ENCODE peak calls at places on chromosomes 11 and 22, in eight cellular contexts. One of them, this sample, is unnamed.

GRCh38 chr22:22754268-22754657 is 109.8 kb downstream of the GGTLC2 start:
- DNase-seq in cardiac fibroblast: no peak
- DNase-seq in stomach: no peak
- DNase-seq in Peyer's patch: no peak
- DNase-seq in tibial nerve: no peak
- DNase-seq in lower leg skin: no peak
- DNase-seq in CD4-positive, alpha-beta T cell: no peak
- DNase-seq in endothelial cell: no peak
- DNase-seq in this sample: no peak

GRCh38 chr11:102928247-102928646 is 27.3 kb downstream of the MMP13 start:
- DNase-seq in cardiac fibroblast: no peak
- DNase-seq in CD4-positive, alpha-beta T cell: no peak
- DNase-seq in tibial nerve: no peak
- DNase-seq in endothelial cell: no peak
- DNase-seq in stomach: no peak
- DNase-seq in lower leg skin: no peak
- DNase-seq in Peyer's patch: no peak
- DNase-seq in this sample: no peak

GRCh38 chr11:55994525-55994924 is at the start of gene OR5F1:
- DNase-seq in stomach: no peak
- DNase-seq in CD4-positive, alpha-beta T cell: no peak
- DNase-seq in cardiac fibroblast: no peak
- DNase-seq in endothelial cell: no peak
- DNase-seq in lower leg skin: no peak
- DNase-seq in tibial nerve: no peak
- DNase-seq in Peyer's patch: no peak
- DNase-seq in this sample: no peak

GRCh38 chr11:57781529-57781943 is 19.9 kb downstream of the CTNND1 start:
- DNase-seq in endothelial cell: no peak
- DNase-seq in stomach: peak; percentile 88
- DNase-seq in cardiac fibroblast: peak; percentile 45
- DNase-seq in Peyer's patch: peak; percentile 78
- DNase-seq in tibial nerve: no peak
- DNase-seq in lower leg skin: peak; percentile 41
- DNase-seq in CD4-positive, alpha-beta T cell: no peak
- DNase-seq in this sample: no peak

GRCh38 chr11:33747969-33748368 is 11.7 kb upstream of the CD59 start:
- DNase-seq in cardiac fibroblast: peak; percentile 71
- DNase-seq in endothelial cell: no peak
- DNase-seq in stomach: no peak
- DNase-seq in tibial nerve: no peak
- DNase-seq in lower leg skin: no peak
- DNase-seq in Peyer's patch: no peak
- DNase-seq in CD4-positive, alpha-beta T cell: no peak
- DNase-seq in this sample: no peak

GRCh38 chr22:37639070-37639760 is at the start of gene SH3BP1:
- DNase-seq in lower leg skin: no peak
- DNase-seq in Peyer's patch: peak; percentile 87
- DNase-seq in stomach: peak; percentile 59
- DNase-seq in cardiac fibroblast: peak; percentile 48
- DNase-seq in CD4-positive, alpha-beta T cell: peak; percentile 41
- DNase-seq in endothelial cell: peak; percentile 50
- DNase-seq in tibial nerve: no peak
- DNase-seq in this sample: no peak

GRCh38 chr22:29716814-29717213 is 3.0 kb upstream of the CABP7 start:
- DNase-seq in CD4-positive, alpha-beta T cell: no peak
- DNase-seq in lower leg skin: no peak
- DNase-seq in tibial nerve: peak; percentile 38
- DNase-seq in Peyer's patch: peak; percentile 58
- DNase-seq in stomach: peak; percentile 57
- DNase-seq in endothelial cell: peak; percentile 91
- DNase-seq in cardiac fibroblast: peak; percentile 84
- DNase-seq in this sample: peak; percentile 80

GRCh38 chr11:69075421-69076128 is 26.8 kb downstream of the TPCN2 start:
- DNase-seq in cardiac fibroblast: peak; percentile 96
- DNase-seq in CD4-positive, alpha-beta T cell: no peak
- DNase-seq in Peyer's patch: peak; percentile 80
- DNase-seq in lower leg skin: peak; percentile 56
- DNase-seq in tibial nerve: peak; percentile 90
- DNase-seq in endothelial cell: no peak
- DNase-seq in stomach: peak; percentile 55
- DNase-seq in this sample: no peak

GRCh38 chr11:86151188-86152005 is 82.5 kb upstream of the PICALM start:
- DNase-seq in CD4-positive, alpha-beta T cell: no peak
- DNase-seq in stomach: no peak
- DNase-seq in cardiac fibroblast: peak; percentile 54
- DNase-seq in tibial nerve: peak; percentile 21
- DNase-seq in Peyer's patch: no peak
- DNase-seq in lower leg skin: no peak
- DNase-seq in endothelial cell: no peak
- DNase-seq in this sample: no peak

GRCh38 chr11:76523147-76523546 is 78.3 kb downstream of the EMSY start:
- DNase-seq in CD4-positive, alpha-beta T cell: no peak
- DNase-seq in endothelial cell: no peak
- DNase-seq in lower leg skin: no peak
- DNase-seq in stomach: no peak
- DNase-seq in Peyer's patch: no peak
- DNase-seq in tibial nerve: no peak
- DNase-seq in cardiac fibroblast: no peak
- DNase-seq in this sample: no peak

DNA sequence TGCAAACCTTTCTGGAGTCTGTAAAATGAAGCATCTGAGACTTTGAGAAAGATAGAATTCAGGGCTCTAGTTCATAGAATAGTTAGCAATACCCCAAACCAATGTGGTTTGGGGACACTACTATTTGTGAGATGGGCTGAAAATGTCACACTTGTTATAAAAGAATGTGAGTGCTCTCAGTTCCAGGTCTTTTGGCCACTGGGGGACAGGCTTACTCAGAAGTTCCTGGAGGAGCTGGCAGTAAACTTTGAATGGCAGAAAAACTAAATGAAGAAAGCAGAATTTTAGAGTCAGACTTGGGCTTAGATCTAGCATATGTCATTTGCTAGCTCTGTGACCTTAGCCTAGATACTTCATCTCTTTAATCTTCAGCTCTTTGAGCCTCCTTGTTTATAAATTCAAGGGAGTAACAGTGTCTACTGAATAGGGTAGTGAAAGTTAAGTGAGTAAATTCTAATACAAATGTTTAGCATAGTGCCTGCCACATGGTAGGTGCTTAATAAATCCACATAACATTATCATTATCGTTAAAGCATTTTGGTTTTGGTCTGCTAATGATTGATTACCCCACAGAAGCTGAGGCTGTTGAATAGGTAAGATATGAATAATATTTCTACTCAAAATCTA is 3.7 kb downstream of the LYVE1 start:
- DNase-seq in CD4-positive, alpha-beta T cell: no peak
- DNase-seq in Peyer's patch: no peak
- DNase-seq in tibial nerve: no peak
- DNase-seq in endothelial cell: no peak
- DNase-seq in cardiac fibroblast: peak; percentile 60
- DNase-seq in stomach: no peak
- DNase-seq in lower leg skin: no peak
- DNase-seq in this sample: no peak
- TF ChIP-seq CTCF in CD4-positive, alpha-beta T cell: no peak
- TF ChIP-seq CTCF in Peyer's patch: no peak
- TF ChIP-seq CTCF in tibial nerve: peak; percentile 40
- TF ChIP-seq CTCF in endothelial cell: no peak
- TF ChIP-seq CTCF in cardiac fibroblast: peak; percentile 49
- TF ChIP-seq CTCF in stomach: no peak
- TF ChIP-seq CTCF in lower leg skin: no peak
- TF ChIP-seq CTCF in this sample: no peak

GRCh38 chr22:46740910-46741785 is 3.1 kb upstream of the CERK start:
- DNase-seq in CD4-positive, alpha-beta T cell: no peak
- DNase-seq in tibial nerve: no peak
- DNase-seq in cardiac fibroblast: no peak
- DNase-seq in endothelial cell: no peak
- DNase-seq in lower leg skin: no peak
- DNase-seq in Peyer's patch: no peak
- DNase-seq in stomach: peak; percentile 60
- DNase-seq in this sample: no peak

GRCh38 chr22:46737105-46737975 is 712 bp downstream of the CERK start:
- DNase-seq in tibial nerve: no peak
- DNase-seq in CD4-positive, alpha-beta T cell: peak; percentile 36
- DNase-seq in cardiac fibroblast: peak; percentile 33
- DNase-seq in lower leg skin: no peak
- DNase-seq in Peyer's patch: peak; percentile 78
- DNase-seq in stomach: no peak
- DNase-seq in endothelial cell: peak; percentile 40
- DNase-seq in this sample: peak; percentile 27

GRCh38 chr22:46737976-46738641 is at the start of gene CERK:
- DNase-seq in endothelial cell: peak; percentile 56
- DNase-seq in CD4-positive, alpha-beta T cell: peak; percentile 77
- DNase-seq in Peyer's patch: peak; percentile 90
- DNase-seq in stomach: peak; percentile 85
- DNase-seq in lower leg skin: peak; percentile 62
- DNase-seq in tibial nerve: peak; percentile 57
- DNase-seq in cardiac fibroblast: peak; percentile 81
- DNase-seq in this sample: peak; percentile 66

GRCh38 chr22:46738642-46738960 is 549 bp upstream of the CERK start:
- DNase-seq in lower leg skin: no peak
- DNase-seq in Peyer's patch: no peak
- DNase-seq in CD4-positive, alpha-beta T cell: peak; percentile 22
- DNase-seq in cardiac fibroblast: no peak
- DNase-seq in tibial nerve: no peak
- DNase-seq in endothelial cell: no peak
- DNase-seq in stomach: no peak
- DNase-seq in this sample: peak; percentile 16

DNA sequence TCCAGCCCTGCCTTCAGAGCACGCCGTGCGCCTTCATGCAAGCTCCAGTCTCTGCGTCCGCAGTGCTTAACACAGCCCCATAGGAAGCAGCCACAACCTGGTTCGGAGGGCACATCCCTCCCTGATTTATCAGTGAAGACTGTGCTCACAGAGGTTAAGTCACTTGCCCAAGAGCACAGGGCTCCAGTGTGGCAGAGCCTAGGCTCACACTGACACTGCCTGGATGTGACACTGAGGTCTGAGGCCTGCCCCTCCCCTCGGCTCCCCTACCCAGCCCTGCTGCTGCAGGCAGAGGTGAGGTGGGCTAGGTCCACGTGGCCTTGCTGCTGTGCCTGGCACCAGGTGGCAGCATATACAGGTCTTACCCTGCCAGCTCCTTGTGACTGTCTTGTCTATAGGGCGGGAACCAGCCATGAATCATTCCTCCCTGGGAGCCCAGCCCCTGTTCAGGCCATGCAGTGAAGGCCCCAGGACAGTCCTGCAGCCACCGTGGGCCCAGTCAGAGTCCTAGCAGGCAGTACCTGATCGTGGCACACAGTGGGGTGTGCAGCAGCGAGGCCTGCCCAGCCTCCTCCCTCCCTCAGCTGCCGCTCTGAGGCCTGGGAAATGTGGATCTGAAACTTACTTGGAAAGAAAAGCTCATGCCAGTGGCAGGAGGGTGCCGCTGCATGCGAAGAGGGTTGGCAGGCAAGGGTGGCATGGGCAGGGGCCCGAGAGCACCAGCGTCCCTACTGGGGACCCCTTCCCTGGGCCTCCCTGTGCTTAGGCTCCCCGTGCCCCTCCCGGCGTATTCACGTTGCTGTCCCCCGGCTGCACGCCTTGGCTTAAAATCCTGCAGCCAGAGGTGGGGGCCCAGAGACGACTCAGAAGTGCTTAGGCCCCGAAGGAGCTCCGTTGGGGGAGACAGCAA is 1.2 kb upstream of the CERK start:
- DNase-seq in lower leg skin: peak; percentile 58
- DNase-seq in stomach: peak; percentile 73
- DNase-seq in Peyer's patch: peak; percentile 91
- DNase-seq in cardiac fibroblast: peak; percentile 45
- DNase-seq in tibial nerve: no peak
- DNase-seq in CD4-positive, alpha-beta T cell: peak; percentile 73
- DNase-seq in endothelial cell: no peak
- DNase-seq in this sample: peak; percentile 16
- TF ChIP-seq CTCF in lower leg skin: no peak
- TF ChIP-seq CTCF in stomach: peak; percentile 45
- TF ChIP-seq CTCF in Peyer's patch: peak; percentile 52
- TF ChIP-seq CTCF in cardiac fibroblast: peak; percentile 31
- TF ChIP-seq CTCF in tibial nerve: no peak
- TF ChIP-seq CTCF in CD4-positive, alpha-beta T cell: peak; percentile 63
- TF ChIP-seq CTCF in endothelial cell: no peak
- TF ChIP-seq CTCF in this sample: no peak

DNA sequence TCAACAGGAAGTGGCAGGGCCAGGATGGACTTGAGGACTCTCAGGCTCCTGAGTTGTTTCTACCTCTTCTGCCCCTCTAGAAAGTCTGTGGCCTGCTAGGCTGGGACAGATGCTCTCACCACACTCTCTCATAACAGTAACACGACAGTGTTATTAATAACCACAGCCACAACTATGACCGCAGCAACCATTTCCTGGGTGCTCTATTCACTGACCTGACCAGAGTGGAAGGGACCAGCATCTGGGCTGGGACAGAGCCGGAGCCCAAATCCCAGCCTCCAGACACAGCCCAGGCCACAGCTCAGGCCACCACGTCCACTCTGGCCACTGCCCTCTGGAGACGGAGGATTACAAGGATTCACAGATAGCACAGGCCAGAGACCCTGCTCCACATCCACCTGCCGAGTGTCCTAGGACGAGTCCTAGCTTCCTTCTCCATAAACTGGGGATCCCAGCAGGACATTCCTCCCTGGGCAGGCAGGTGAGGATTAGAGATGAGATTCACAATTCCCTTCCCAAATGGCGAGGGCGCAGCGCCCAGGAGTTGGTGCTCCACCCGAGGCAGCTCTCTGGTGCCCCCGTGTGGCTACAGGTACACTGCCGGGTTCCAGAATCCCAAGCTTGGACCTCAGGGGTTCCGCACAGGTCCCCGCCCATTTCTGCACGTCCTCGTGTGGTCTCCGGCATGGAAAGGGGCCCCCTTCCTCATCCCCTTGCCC is 7.1 kb downstream of the PNPLA5 start:
- DNase-seq in CD4-positive, alpha-beta T cell: peak; percentile 38
- DNase-seq in tibial nerve: peak; percentile 53
- DNase-seq in stomach: peak; percentile 57
- DNase-seq in cardiac fibroblast: peak; percentile 52
- DNase-seq in endothelial cell: peak; percentile 76
- DNase-seq in Peyer's patch: peak; percentile 74
- DNase-seq in lower leg skin: no peak
- DNase-seq in this sample: peak; percentile 64
- TF ChIP-seq CTCF in CD4-positive, alpha-beta T cell: peak; percentile 62
- TF ChIP-seq CTCF in tibial nerve: peak; percentile 65
- TF ChIP-seq CTCF in stomach: peak; percentile 57
- TF ChIP-seq CTCF in cardiac fibroblast: peak; percentile 94
- TF ChIP-seq CTCF in endothelial cell: peak; percentile 85
- TF ChIP-seq CTCF in Peyer's patch: peak; percentile 57
- TF ChIP-seq CTCF in lower leg skin: no peak
- TF ChIP-seq CTCF in this sample: peak; percentile 73

DNA sequence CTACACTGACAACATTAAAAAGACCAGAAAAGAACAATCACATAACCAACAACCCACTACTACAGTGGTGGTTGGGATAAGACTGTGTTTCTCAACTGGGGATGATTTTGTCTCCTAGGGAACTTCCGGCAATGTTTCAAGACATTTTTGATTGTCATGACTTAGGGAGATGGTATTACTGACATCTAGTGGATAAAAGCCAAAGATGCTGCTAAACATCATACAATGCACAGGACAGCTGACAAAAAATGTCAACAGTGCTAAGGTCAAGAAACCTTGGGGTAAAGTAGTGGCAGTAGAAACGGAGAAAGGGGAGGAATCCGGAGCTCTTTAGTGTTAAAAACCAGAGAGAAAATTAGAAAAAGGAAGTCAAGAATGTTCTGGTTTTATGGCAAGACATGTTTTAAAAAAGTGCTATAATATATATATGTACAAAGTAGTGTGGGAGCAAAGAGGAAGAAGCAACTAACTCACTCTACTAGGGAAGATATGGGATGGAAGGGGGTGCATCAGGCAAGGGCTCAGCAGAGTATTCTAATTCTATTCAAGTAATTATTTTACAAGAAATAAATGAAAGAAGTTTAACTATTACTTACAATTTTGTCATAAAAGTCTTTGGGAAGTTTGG is 37.2 kb downstream of the CKAP5 start:
- DNase-seq in endothelial cell: no peak
- DNase-seq in Peyer's patch: no peak
- DNase-seq in stomach: no peak
- DNase-seq in tibial nerve: no peak
- DNase-seq in lower leg skin: no peak
- DNase-seq in cardiac fibroblast: peak; percentile 36
- DNase-seq in CD4-positive, alpha-beta T cell: no peak
- DNase-seq in this sample: no peak
- TF ChIP-seq CTCF in endothelial cell: no peak
- TF ChIP-seq CTCF in Peyer's patch: peak; percentile 43
- TF ChIP-seq CTCF in stomach: no peak
- TF ChIP-seq CTCF in tibial nerve: no peak
- TF ChIP-seq CTCF in lower leg skin: no peak
- TF ChIP-seq CTCF in cardiac fibroblast: peak; percentile 24
- TF ChIP-seq CTCF in CD4-positive, alpha-beta T cell: no peak
- TF ChIP-seq CTCF in this sample: no peak